ENCODE peak calls at places on chromosomes 6 and 20, in nine cellular contexts. G is effector CD4-positive, alpha-beta T cell; C is NCI-H2029; T is NCI-H446; S is MCF 10A; D is HEK293T; X is cardiac muscle cell; H is stimulated activated CD8-positive, alpha-beta memory T cell treated with anti-CD3 and anti-CD28 coated beads, Interleukin-4, amount 100 ng/mL, for 24 hours; L is mesenteric fat pad. K is an unnamed sample.

GRCh38 chr6:152351110-152351509 is 286.1 kb downstream of the SYNE1 start:
- DNase-seq in X (no peak), H (no peak), D (no peak), T (no peak), C (no peak), G (no peak), S (no peak), L (no peak), K (no peak)

GRCh38 chr20:24970743-24971142 is 21.7 kb downstream of the CST7 start:
- DNase-seq in C (no peak), S (no peak), X (no peak), L (peak; percentile 45), G (no peak), T (no peak), D (no peak), H (no peak), K (no peak)

GRCh38 chr6:71676298-71676697 is 210.1 kb upstream of the RIMS1 start:
- DNase-seq in H (no peak), C (no peak), D (no peak), L (no peak), S (no peak), T (no peak), X (no peak), G (no peak), K (no peak)

GRCh38 chr6:18148304-18149025 is 6.4 kb downstream of the TPMT start:
- DNase-seq in D (no peak), L (no peak), G (no peak), X (peak; percentile 57), C (no peak), S (peak; percentile 67), T (no peak), H (no peak), K (no peak)

GRCh38 chr20:58043122-58043865 is 185.2 kb downstream of the ANKRD60 start:
- DNase-seq in X (no peak), D (no peak), L (no peak), T (no peak), G (no peak), C (no peak), S (no peak), H (no peak), K (no peak)

GRCh38 chr6:128482642-128483041 is 37.8 kb downstream of the PTPRK start:
- DNase-seq in D (no peak), L (no peak), H (no peak), X (no peak), C (peak; percentile 40), T (peak; percentile 31), G (no peak), S (no peak), K (no peak)

GRCh38 chr6:24719125-24719931 is at the start of gene C6orf62:
- DNase-seq in S (peak; percentile 68), D (peak; percentile 8), G (peak; percentile 38), C (peak; percentile 44), H (peak; percentile 35), T (peak; percentile 49), L (no peak), X (peak; percentile 25), K (no peak)

GRCh38 chr6:1577146-1577680 is 32.5 kb upstream of the FOXC1 start:
- DNase-seq in C (no peak), X (no peak), G (no peak), L (no peak), H (no peak), T (no peak), S (no peak), D (no peak), K (no peak)

GRCh38 chr6:154848580-154848979 is 115.4 kb downstream of the SCAF8 start:
- DNase-seq in L (no peak), C (peak; percentile 26), H (no peak), G (no peak), T (peak; percentile 81), X (peak; percentile 30), S (no peak), D (no peak), K (peak; percentile 42)

GRCh38 chr20:37755665-37756064 is 61.8 kb downstream of the CTNNBL1 start:
- DNase-seq in G (no peak), D (no peak), L (no peak), C (no peak), S (no peak), H (no peak), X (no peak), T (no peak), K (no peak)

GRCh38 chr20:32960849-32961731 is 43.1 kb downstream of the SUN5 start:
- DNase-seq in H (no peak), L (peak; percentile 87), T (no peak), C (no peak), S (no peak), G (no peak), X (no peak), D (peak; percentile 3), K (no peak)

GRCh38 chr20:38034108-38034649 is 633 bp downstream of the RPRD1B start:
- DNase-seq in H (no peak), G (no peak), D (no peak), L (no peak), X (no peak), T (no peak), S (peak; percentile 9), C (no peak), K (no peak)

GRCh38 chr6:27816906-27817305 is 95.3 kb downstream of the OR2B2 start:
- DNase-seq in D (no peak), S (no peak), G (no peak), X (no peak), C (no peak), T (no peak), L (no peak), H (no peak), K (no peak)

GRCh38 chr6:109834595-109835437 is 143.3 kb upstream of the GPR6 start:
- DNase-seq in S (no peak), L (no peak), C (no peak), X (no peak), G (no peak), D (no peak), H (no peak), T (no peak), K (no peak)

K was measured in NCI-H1694.